ENCODE peak calls at places on chromosome 19, in ten cellular contexts. One of them, this sample, is unnamed.

GRCh38 chr19:49447485-49448431 is 3.9 kb downstream of the PIH1D1 start:
- DNase-seq in fibroblast of lung: no peak
- DNase-seq in tibial artery: no peak
- DNase-seq in transverse colon: no peak
- DNase-seq in upper lobe of right lung: no peak
- DNase-seq in right lobe of liver: no peak
- DNase-seq in H1: peak; percentile 75
- DNase-seq in iPS DF 6.9: no peak
- DNase-seq in body of pancreas: peak; percentile 38
- DNase-seq in DND-41: peak; percentile 67
- DNase-seq in this sample: no peak

GRCh38 chr19:45938733-45939319 is 24.2 kb upstream of the NANOS2 start:
- DNase-seq in fibroblast of lung: no peak
- DNase-seq in tibial artery: no peak
- DNase-seq in transverse colon: no peak
- DNase-seq in upper lobe of right lung: no peak
- DNase-seq in right lobe of liver: no peak
- DNase-seq in H1: no peak
- DNase-seq in iPS DF 6.9: no peak
- DNase-seq in body of pancreas: no peak
- DNase-seq in DND-41: no peak
- DNase-seq in this sample: no peak

GRCh38 chr19:46529622-46530451 is 34.2 kb upstream of the PNMA8B start:
- DNase-seq in fibroblast of lung: peak; percentile 66
- DNase-seq in tibial artery: peak; percentile 61
- DNase-seq in transverse colon: peak; percentile 70
- DNase-seq in upper lobe of right lung: peak; percentile 88
- DNase-seq in right lobe of liver: peak; percentile 65
- DNase-seq in H1: no peak
- DNase-seq in iPS DF 6.9: no peak
- DNase-seq in body of pancreas: peak; percentile 71
- DNase-seq in DND-41: peak; percentile 71
- DNase-seq in this sample: no peak

GRCh38 chr19:10116085-10116865 is 3.4 kb downstream of the EIF3G start:
- DNase-seq in fibroblast of lung: no peak
- DNase-seq in tibial artery: no peak
- DNase-seq in transverse colon: no peak
- DNase-seq in upper lobe of right lung: no peak
- DNase-seq in right lobe of liver: no peak
- DNase-seq in H1: no peak
- DNase-seq in iPS DF 6.9: no peak
- DNase-seq in body of pancreas: no peak
- DNase-seq in DND-41: no peak
- DNase-seq in this sample: no peak

GRCh38 chr19:54518844-54519243 is 16.2 kb downstream of the LAIR2 start:
- DNase-seq in fibroblast of lung: no peak
- DNase-seq in tibial artery: no peak
- DNase-seq in transverse colon: no peak
- DNase-seq in upper lobe of right lung: no peak
- DNase-seq in right lobe of liver: no peak
- DNase-seq in H1: no peak
- DNase-seq in iPS DF 6.9: no peak
- DNase-seq in body of pancreas: no peak
- DNase-seq in DND-41: peak; percentile 11
- DNase-seq in this sample: no peak

GRCh38 chr19:4229179-4229931 is at the start of gene EBI3:
- DNase-seq in fibroblast of lung: peak; percentile 38
- DNase-seq in tibial artery: peak; percentile 27
- DNase-seq in transverse colon: peak; percentile 34
- DNase-seq in upper lobe of right lung: no peak
- DNase-seq in right lobe of liver: peak; percentile 46
- DNase-seq in H1: no peak
- DNase-seq in iPS DF 6.9: no peak
- DNase-seq in body of pancreas: peak; percentile 7
- DNase-seq in DND-41: no peak
- DNase-seq in this sample: no peak

GRCh38 chr19:39677931-39678889 is 22.5 kb downstream of the LGALS16 start:
- DNase-seq in fibroblast of lung: no peak
- DNase-seq in tibial artery: no peak
- DNase-seq in transverse colon: no peak
- DNase-seq in upper lobe of right lung: no peak
- DNase-seq in right lobe of liver: peak; percentile 42
- DNase-seq in H1: no peak
- DNase-seq in iPS DF 6.9: no peak
- DNase-seq in body of pancreas: peak; percentile 82
- DNase-seq in DND-41: no peak
- DNase-seq in this sample: no peak

GRCh38 chr19:44748426-44749254 is at the start of gene BCL3:
- DNase-seq in fibroblast of lung: peak; percentile 71
- DNase-seq in tibial artery: peak; percentile 56
- DNase-seq in transverse colon: peak; percentile 90
- DNase-seq in upper lobe of right lung: peak; percentile 91
- DNase-seq in right lobe of liver: peak; percentile 93
- DNase-seq in H1: no peak
- DNase-seq in iPS DF 6.9: no peak
- DNase-seq in body of pancreas: peak; percentile 76
- DNase-seq in DND-41: peak; percentile 8
- DNase-seq in this sample: no peak

GRCh38 chr19:12766051-12766521 is 9.3 kb downstream of the HOOK2 start:
- DNase-seq in fibroblast of lung: peak; percentile 80
- DNase-seq in tibial artery: peak; percentile 72
- DNase-seq in transverse colon: peak; percentile 93
- DNase-seq in upper lobe of right lung: peak; percentile 94
- DNase-seq in right lobe of liver: peak; percentile 75
- DNase-seq in H1: no peak
- DNase-seq in iPS DF 6.9: no peak
- DNase-seq in body of pancreas: peak; percentile 91
- DNase-seq in DND-41: peak; percentile 87
- DNase-seq in this sample: peak; percentile 45

GRCh38 chr19:11737964-11738745 is 591 bp downstream of the ZNF823 start:
- DNase-seq in fibroblast of lung: peak; percentile 12
- DNase-seq in tibial artery: peak; percentile 37
- DNase-seq in transverse colon: peak; percentile 84
- DNase-seq in upper lobe of right lung: peak; percentile 86
- DNase-seq in right lobe of liver: peak; percentile 86
- DNase-seq in H1: no peak
- DNase-seq in iPS DF 6.9: no peak
- DNase-seq in body of pancreas: peak; percentile 87
- DNase-seq in DND-41: peak; percentile 46
- DNase-seq in this sample: no peak

GRCh38 chr19:16258440-16258903 is 60.8 kb downstream of the AP1M1 start:
- DNase-seq in fibroblast of lung: no peak
- DNase-seq in tibial artery: peak; percentile 74
- DNase-seq in transverse colon: peak; percentile 44
- DNase-seq in upper lobe of right lung: peak; percentile 78
- DNase-seq in right lobe of liver: peak; percentile 73
- DNase-seq in H1: no peak
- DNase-seq in iPS DF 6.9: no peak
- DNase-seq in body of pancreas: peak; percentile 55
- DNase-seq in DND-41: no peak
- DNase-seq in this sample: no peak

GRCh38 chr19:34432797-34433196 is 4.6 kb downstream of the UBA2 start:
- DNase-seq in fibroblast of lung: peak; percentile 20
- DNase-seq in tibial artery: peak; percentile 76
- DNase-seq in transverse colon: no peak
- DNase-seq in upper lobe of right lung: no peak
- DNase-seq in right lobe of liver: no peak
- DNase-seq in H1: no peak
- DNase-seq in iPS DF 6.9: no peak
- DNase-seq in body of pancreas: no peak
- DNase-seq in DND-41: no peak
- DNase-seq in this sample: no peak

GRCh38 chr19:42471554-42472249 is 29.0 kb upstream of the CXCL17 start:
- DNase-seq in fibroblast of lung: no peak
- DNase-seq in tibial artery: no peak
- DNase-seq in transverse colon: peak; percentile 38
- DNase-seq in upper lobe of right lung: no peak
- DNase-seq in right lobe of liver: no peak
- DNase-seq in H1: no peak
- DNase-seq in iPS DF 6.9: no peak
- DNase-seq in body of pancreas: peak; percentile 33
- DNase-seq in DND-41: no peak
- DNase-seq in this sample: no peak

GRCh38 chr19:6292006-6292405 is 12.2 kb upstream of the MLLT1 start:
- DNase-seq in fibroblast of lung: peak; percentile 15
- DNase-seq in tibial artery: no peak
- DNase-seq in transverse colon: no peak
- DNase-seq in upper lobe of right lung: no peak
- DNase-seq in right lobe of liver: no peak
- DNase-seq in H1: no peak
- DNase-seq in iPS DF 6.9: no peak
- DNase-seq in body of pancreas: no peak
- DNase-seq in DND-41: peak; percentile 22
- DNase-seq in this sample: no peak
- H3K9me3 ChIP-seq in fibroblast of lung: no peaks in the 10 kb centered on the region
- H3K9me3 ChIP-seq in tibial artery: peaks cover 53% of the 10 kb centered on the region
- H3K9me3 ChIP-seq in transverse colon: peaks cover 45% of the 10 kb centered on the region
- H3K9me3 ChIP-seq in upper lobe of right lung: peaks cover 40% of the 10 kb centered on the region
- H3K9me3 ChIP-seq in right lobe of liver: no peaks in the 10 kb centered on the region
- H3K9me3 ChIP-seq in H1: peaks cover 84% of the 10 kb centered on the region
- H3K9me3 ChIP-seq in iPS DF 6.9: peaks cover 10% of the 10 kb centered on the region
- H3K9me3 ChIP-seq in body of pancreas: peaks cover 49% of the 10 kb centered on the region
- H3K9me3 ChIP-seq in DND-41: peaks cover 65% of the 10 kb centered on the region
- H3K9me3 ChIP-seq in this sample: peaks cover 61% of the 10 kb centered on the region

GRCh38 chr19:50551034-50551712 is 17.1 kb downstream of the LRRC4B start:
- DNase-seq in fibroblast of lung: no peak
- DNase-seq in tibial artery: no peak
- DNase-seq in transverse colon: no peak
- DNase-seq in upper lobe of right lung: no peak
- DNase-seq in right lobe of liver: no peak
- DNase-seq in H1: no peak
- DNase-seq in iPS DF 6.9: no peak
- DNase-seq in body of pancreas: no peak
- DNase-seq in DND-41: no peak
- DNase-seq in this sample: no peak
- H3K27me3 ChIP-seq in fibroblast of lung: no peaks in the 10 kb centered on the region
- H3K27me3 ChIP-seq in tibial artery: peaks cover 61% of the 10 kb centered on the region
- H3K27me3 ChIP-seq in transverse colon: peaks cover 64% of the 10 kb centered on the region
- H3K27me3 ChIP-seq in upper lobe of right lung: peaks cover 36% of the 10 kb centered on the region
- H3K27me3 ChIP-seq in right lobe of liver: no peaks in the 10 kb centered on the region
- H3K27me3 ChIP-seq in H1: peaks cover 38% of the 10 kb centered on the region
- H3K27me3 ChIP-seq in iPS DF 6.9: no peaks in the 10 kb centered on the region
- H3K27me3 ChIP-seq in body of pancreas: peaks cover 6% of the 10 kb centered on the region
- H3K27me3 ChIP-seq in DND-41: no peaks in the 10 kb centered on the region
- H3K27me3 ChIP-seq in this sample: peaks cover 19% of the 10 kb centered on the region

GRCh38 chr19:18762125-18763023 is 28.7 kb downstream of the COMP start:
- DNase-seq in fibroblast of lung: peak; percentile 56
- DNase-seq in tibial artery: no peak
- DNase-seq in transverse colon: peak; percentile 87
- DNase-seq in upper lobe of right lung: peak; percentile 94
- DNase-seq in right lobe of liver: peak; percentile 92
- DNase-seq in H1: no peak
- DNase-seq in iPS DF 6.9: no peak
- DNase-seq in body of pancreas: peak; percentile 100
- DNase-seq in DND-41: no peak
- DNase-seq in this sample: no peak
- H3K27ac ChIP-seq in fibroblast of lung: no peak overlapping the region
- H3K27ac ChIP-seq in tibial artery: peak overlapping the region; percentile 57
- H3K27ac ChIP-seq in transverse colon: peak overlapping the region; percentile 61
- H3K27ac ChIP-seq in upper lobe of right lung: peak overlapping the region; percentile 58
- H3K27ac ChIP-seq in right lobe of liver: no peak overlapping the region
- H3K27ac ChIP-seq in H1: no peak overlapping the region
- H3K27ac ChIP-seq in iPS DF 6.9: no peak overlapping the region
- H3K27ac ChIP-seq in body of pancreas: peak overlapping the region; percentile 70
- H3K27ac ChIP-seq in DND-41: no peak overlapping the region
- H3K27ac ChIP-seq in this sample: no peak overlapping the region

GRCh38 chr19:36340786-36341386 is 38.1 kb downstream of the ZFP14 start:
- DNase-seq in fibroblast of lung: no peak
- DNase-seq in tibial artery: no peak
- DNase-seq in transverse colon: no peak
- DNase-seq in upper lobe of right lung: no peak
- DNase-seq in right lobe of liver: no peak
- DNase-seq in H1: no peak
- DNase-seq in iPS DF 6.9: no peak
- DNase-seq in body of pancreas: no peak
- DNase-seq in DND-41: no peak
- DNase-seq in this sample: no peak
- H3K9me3 ChIP-seq in fibroblast of lung: no peaks in the 10 kb centered on the region
- H3K9me3 ChIP-seq in tibial artery: peaks cover 80% of the 10 kb centered on the region
- H3K9me3 ChIP-seq in transverse colon: peaks cover 70% of the 10 kb centered on the region
- H3K9me3 ChIP-seq in upper lobe of right lung: peaks cover 51% of the 10 kb centered on the region
- H3K9me3 ChIP-seq in right lobe of liver: no peaks in the 10 kb centered on the region
- H3K9me3 ChIP-seq in H1: peaks cover 33% of the 10 kb centered on the region
- H3K9me3 ChIP-seq in iPS DF 6.9: no peaks in the 10 kb centered on the region
- H3K9me3 ChIP-seq in body of pancreas: peaks cover 32% of the 10 kb centered on the region
- H3K9me3 ChIP-seq in DND-41: peaks cover 20% of the 10 kb centered on the region
- H3K9me3 ChIP-seq in this sample: peaks cover 41% of the 10 kb centered on the region

GRCh38 chr19:29111581-29111980 is 101.4 kb downstream of the UQCRFS1 start:
- DNase-seq in fibroblast of lung: no peak
- DNase-seq in tibial artery: no peak
- DNase-seq in transverse colon: no peak
- DNase-seq in upper lobe of right lung: no peak
- DNase-seq in right lobe of liver: no peak
- DNase-seq in H1: no peak
- DNase-seq in iPS DF 6.9: no peak
- DNase-seq in body of pancreas: no peak
- DNase-seq in DND-41: no peak
- DNase-seq in this sample: no peak

GRCh38 chr19:29118384-29118783 is 94.6 kb downstream of the UQCRFS1 start:
- DNase-seq in fibroblast of lung: no peak
- DNase-seq in tibial artery: no peak
- DNase-seq in transverse colon: no peak
- DNase-seq in upper lobe of right lung: no peak
- DNase-seq in right lobe of liver: no peak
- DNase-seq in H1: no peak
- DNase-seq in iPS DF 6.9: no peak
- DNase-seq in body of pancreas: no peak
- DNase-seq in DND-41: no peak
- DNase-seq in this sample: no peak

GRCh38 chr19:29117926-29118325 is 95.0 kb downstream of the UQCRFS1 start:
- DNase-seq in fibroblast of lung: no peak
- DNase-seq in tibial artery: no peak
- DNase-seq in transverse colon: no peak
- DNase-seq in upper lobe of right lung: no peak
- DNase-seq in right lobe of liver: no peak
- DNase-seq in H1: no peak
- DNase-seq in iPS DF 6.9: no peak
- DNase-seq in body of pancreas: no peak
- DNase-seq in DND-41: no peak
- DNase-seq in this sample: no peak

GRCh38 chr19:29115181-29115580 is 97.8 kb downstream of the UQCRFS1 start:
- DNase-seq in fibroblast of lung: no peak
- DNase-seq in tibial artery: no peak
- DNase-seq in transverse colon: no peak
- DNase-seq in upper lobe of right lung: no peak
- DNase-seq in right lobe of liver: no peak
- DNase-seq in H1: no peak
- DNase-seq in iPS DF 6.9: no peak
- DNase-seq in body of pancreas: no peak
- DNase-seq in DND-41: no peak
- DNase-seq in this sample: no peak

GRCh38 chr19:29113838-29114237 is 99.1 kb downstream of the UQCRFS1 start:
- DNase-seq in fibroblast of lung: no peak
- DNase-seq in tibial artery: no peak
- DNase-seq in transverse colon: no peak
- DNase-seq in upper lobe of right lung: no peak
- DNase-seq in right lobe of liver: no peak
- DNase-seq in H1: no peak
- DNase-seq in iPS DF 6.9: no peak
- DNase-seq in body of pancreas: no peak
- DNase-seq in DND-41: no peak
- DNase-seq in this sample: no peak
- H3K27me3 ChIP-seq in fibroblast of lung: no peaks in the 10 kb centered on the region
- H3K27me3 ChIP-seq in tibial artery: no peaks in the 10 kb centered on the region
- H3K27me3 ChIP-seq in transverse colon: no peaks in the 10 kb centered on the region
- H3K27me3 ChIP-seq in upper lobe of right lung: no peaks in the 10 kb centered on the region
- H3K27me3 ChIP-seq in right lobe of liver: no peaks in the 10 kb centered on the region
- H3K27me3 ChIP-seq in H1: no peaks in the 10 kb centered on the region
- H3K27me3 ChIP-seq in iPS DF 6.9: no peaks in the 10 kb centered on the region
- H3K27me3 ChIP-seq in body of pancreas: no peaks in the 10 kb centered on the region
- H3K27me3 ChIP-seq in DND-41: no peaks in the 10 kb centered on the region
- H3K27me3 ChIP-seq in this sample: no peaks in the 10 kb centered on the region

This sample was measured in AG04450.